ENCODE peak calls at places on chromosomes 16 and 17, in six cellular contexts. One of them, this sample, is unnamed.

GRCh38 chr17:21167303-21167702 is 40.5 kb downstream of the DHRS7B start:
- DNase-seq in activated CD8-positive, alpha-beta T cell treated with anti-CD3 and anti-CD28 coated beads for 36 hours: no peak
- DNase-seq in body of pancreas: no peak
- DNase-seq in lower leg skin: no peak
- DNase-seq in ascending aorta: peak
- DNase-seq in left ventricle myocardium inferior: no peak
- DNase-seq in this sample: no peak

GRCh38 chr16:82432261-82432660 is 194.5 kb upstream of the CDH13 start:
- DNase-seq in body of pancreas: no peak
- DNase-seq in left ventricle myocardium inferior: no peak
- DNase-seq in ascending aorta: no peak
- DNase-seq in lower leg skin: no peak
- DNase-seq in activated CD8-positive, alpha-beta T cell treated with anti-CD3 and anti-CD28 coated beads for 36 hours: peak
- DNase-seq in this sample: no peak

GRCh38 chr17:17028059-17028877 is 14.0 kb upstream of the MPRIP start:
- DNase-seq in body of pancreas: peak
- DNase-seq in lower leg skin: peak
- DNase-seq in activated CD8-positive, alpha-beta T cell treated with anti-CD3 and anti-CD28 coated beads for 36 hours: no peak
- DNase-seq in ascending aorta: peak
- DNase-seq in left ventricle myocardium inferior: peak
- DNase-seq in this sample: no peak

GRCh38 chr17:43401293-43401692 is 2.5 kb downstream of the ARL4D start:
- DNase-seq in activated CD8-positive, alpha-beta T cell treated with anti-CD3 and anti-CD28 coated beads for 36 hours: no peak
- DNase-seq in left ventricle myocardium inferior: no peak
- DNase-seq in ascending aorta: peak
- DNase-seq in lower leg skin: no peak
- DNase-seq in body of pancreas: no peak
- DNase-seq in this sample: no peak

GRCh38 chr17:76912585-76912984 is 44.4 kb downstream of the MGAT5B start:
- DNase-seq in left ventricle myocardium inferior: no peak
- DNase-seq in body of pancreas: no peak
- DNase-seq in lower leg skin: no peak
- DNase-seq in ascending aorta: no peak
- DNase-seq in activated CD8-positive, alpha-beta T cell treated with anti-CD3 and anti-CD28 coated beads for 36 hours: no peak
- DNase-seq in this sample: no peak

GRCh38 chr17:33291248-33292183 is 1.6 kb downstream of the ASIC2 start:
- DNase-seq in body of pancreas: no peak
- DNase-seq in ascending aorta: no peak
- DNase-seq in activated CD8-positive, alpha-beta T cell treated with anti-CD3 and anti-CD28 coated beads for 36 hours: no peak
- DNase-seq in left ventricle myocardium inferior: no peak
- DNase-seq in lower leg skin: peak
- DNase-seq in this sample: peak

GRCh38 chr17:57084361-57084801 is 665 bp upstream of the AKAP1 start:
- DNase-seq in ascending aorta: no peak
- DNase-seq in left ventricle myocardium inferior: no peak
- DNase-seq in lower leg skin: no peak
- DNase-seq in activated CD8-positive, alpha-beta T cell treated with anti-CD3 and anti-CD28 coated beads for 36 hours: no peak
- DNase-seq in body of pancreas: no peak
- DNase-seq in this sample: no peak

GRCh38 chr16:12543700-12544476 is 259.8 kb downstream of the CPPED1 start:
- DNase-seq in lower leg skin: no peak
- DNase-seq in left ventricle myocardium inferior: no peak
- DNase-seq in body of pancreas: no peak
- DNase-seq in activated CD8-positive, alpha-beta T cell treated with anti-CD3 and anti-CD28 coated beads for 36 hours: no peak
- DNase-seq in ascending aorta: no peak
- DNase-seq in this sample: peak

GRCh38 chr16:85396879-85397871 is 215.9 kb upstream of the GSE1 start:
- DNase-seq in body of pancreas: peak
- DNase-seq in activated CD8-positive, alpha-beta T cell treated with anti-CD3 and anti-CD28 coated beads for 36 hours: peak
- DNase-seq in left ventricle myocardium inferior: peak
- DNase-seq in ascending aorta: peak
- DNase-seq in lower leg skin: peak
- DNase-seq in this sample: peak

GRCh38 chr16:86777098-86777946 is 199.0 kb downstream of the FOXL1 start:
- DNase-seq in activated CD8-positive, alpha-beta T cell treated with anti-CD3 and anti-CD28 coated beads for 36 hours: no peak
- DNase-seq in ascending aorta: no peak
- DNase-seq in lower leg skin: peak
- DNase-seq in left ventricle myocardium inferior: no peak
- DNase-seq in body of pancreas: no peak
- DNase-seq in this sample: no peak

GRCh38 chr17:64632606-64633005 is 29.5 kb downstream of the SMURF2 start:
- DNase-seq in ascending aorta: no peak
- DNase-seq in activated CD8-positive, alpha-beta T cell treated with anti-CD3 and anti-CD28 coated beads for 36 hours: no peak
- DNase-seq in lower leg skin: no peak
- DNase-seq in left ventricle myocardium inferior: no peak
- DNase-seq in body of pancreas: no peak
- DNase-seq in this sample: no peak
- TF ChIP-seq CTCF in ascending aorta: no peak
- TF ChIP-seq CTCF in activated CD8-positive, alpha-beta T cell treated with anti-CD3 and anti-CD28 coated beads for 36 hours: no peak
- TF ChIP-seq CTCF in lower leg skin: no peak
- TF ChIP-seq CTCF in left ventricle myocardium inferior: no peak
- TF ChIP-seq CTCF in body of pancreas: no peak
- TF ChIP-seq CTCF in this sample: no peak

GRCh38 chr17:10083864-10084263 is 114.5 kb downstream of the GAS7 start:
- DNase-seq in lower leg skin: peak
- DNase-seq in ascending aorta: no peak
- DNase-seq in activated CD8-positive, alpha-beta T cell treated with anti-CD3 and anti-CD28 coated beads for 36 hours: no peak
- DNase-seq in body of pancreas: no peak
- DNase-seq in left ventricle myocardium inferior: no peak
- DNase-seq in this sample: no peak
- TF ChIP-seq CTCF in lower leg skin: no peak
- TF ChIP-seq CTCF in ascending aorta: no peak
- TF ChIP-seq CTCF in activated CD8-positive, alpha-beta T cell treated with anti-CD3 and anti-CD28 coated beads for 36 hours: no peak
- TF ChIP-seq CTCF in body of pancreas: no peak
- TF ChIP-seq CTCF in left ventricle myocardium inferior: no peak
- TF ChIP-seq CTCF in this sample: no peak

DNA sequence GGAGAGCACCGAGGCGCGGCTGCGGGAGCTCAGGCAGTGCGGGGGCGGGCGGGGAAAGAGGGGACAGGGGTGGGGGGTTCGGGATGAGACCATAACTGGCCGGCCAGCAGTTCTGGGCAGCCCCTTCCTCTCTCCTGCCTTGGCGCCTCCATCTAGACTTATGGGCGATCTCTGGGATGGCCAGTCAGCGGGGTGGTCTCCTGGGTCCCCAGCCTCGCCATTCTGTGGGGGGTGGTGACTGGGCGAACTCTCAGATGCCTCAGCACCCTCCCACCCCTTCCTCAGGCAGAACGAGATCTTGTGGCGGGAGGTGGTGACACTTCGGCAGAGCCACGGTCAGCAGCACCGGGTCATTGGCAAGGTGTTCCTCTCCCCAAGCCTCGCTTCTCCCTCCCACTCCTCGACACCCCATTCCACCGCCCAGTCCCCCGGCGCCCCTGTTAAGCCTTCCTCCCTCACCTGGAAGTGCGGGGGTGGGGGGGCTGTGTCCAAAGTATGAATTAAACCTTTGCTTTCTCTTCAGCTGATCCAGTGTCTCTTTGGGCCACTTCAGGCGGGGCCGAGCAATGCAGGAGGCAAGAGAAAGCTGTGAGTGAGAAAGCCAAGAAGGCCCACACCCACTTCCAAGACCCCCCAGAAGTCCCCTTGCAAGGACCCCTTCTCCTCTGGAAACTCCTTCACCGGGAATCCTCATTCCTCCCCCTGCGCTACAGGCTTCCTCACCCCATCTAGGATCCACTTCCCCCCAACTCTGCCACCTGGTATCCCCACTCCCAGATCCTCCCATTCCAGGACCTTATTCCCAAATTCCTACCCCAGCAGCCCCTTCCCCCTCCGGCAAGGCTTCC is 1.7 kb downstream of the HSF4 start:
- DNase-seq in lower leg skin: peak
- DNase-seq in activated CD8-positive, alpha-beta T cell treated with anti-CD3 and anti-CD28 coated beads for 36 hours: peak
- DNase-seq in body of pancreas: no peak
- DNase-seq in left ventricle myocardium inferior: no peak
- DNase-seq in ascending aorta: no peak
- DNase-seq in this sample: no peak
- TF ChIP-seq CTCF in lower leg skin: no peak
- TF ChIP-seq CTCF in activated CD8-positive, alpha-beta T cell treated with anti-CD3 and anti-CD28 coated beads for 36 hours: no peak
- TF ChIP-seq CTCF in body of pancreas: no peak
- TF ChIP-seq CTCF in left ventricle myocardium inferior: no peak
- TF ChIP-seq CTCF in ascending aorta: no peak
- TF ChIP-seq CTCF in this sample: no peak

GRCh38 chr16:22665803-22666202 is 148.2 kb upstream of the HS3ST2 start:
- DNase-seq in body of pancreas: no peak
- DNase-seq in activated CD8-positive, alpha-beta T cell treated with anti-CD3 and anti-CD28 coated beads for 36 hours: no peak
- DNase-seq in lower leg skin: no peak
- DNase-seq in ascending aorta: peak
- DNase-seq in left ventricle myocardium inferior: no peak
- DNase-seq in this sample: no peak

GRCh38 chr16:22664132-22664531 is 149.8 kb upstream of the HS3ST2 start:
- DNase-seq in lower leg skin: peak
- DNase-seq in ascending aorta: peak
- DNase-seq in activated CD8-positive, alpha-beta T cell treated with anti-CD3 and anti-CD28 coated beads for 36 hours: no peak
- DNase-seq in left ventricle myocardium inferior: no peak
- DNase-seq in body of pancreas: no peak
- DNase-seq in this sample: no peak

GRCh38 chr16:22664561-22664997 is 149.4 kb upstream of the HS3ST2 start:
- DNase-seq in body of pancreas: no peak
- DNase-seq in ascending aorta: peak
- DNase-seq in activated CD8-positive, alpha-beta T cell treated with anti-CD3 and anti-CD28 coated beads for 36 hours: no peak
- DNase-seq in lower leg skin: peak
- DNase-seq in left ventricle myocardium inferior: no peak
- DNase-seq in this sample: no peak

GRCh38 chr16:22665048-22665797 is 148.7 kb upstream of the HS3ST2 start:
- DNase-seq in left ventricle myocardium inferior: no peak
- DNase-seq in lower leg skin: no peak
- DNase-seq in ascending aorta: peak
- DNase-seq in activated CD8-positive, alpha-beta T cell treated with anti-CD3 and anti-CD28 coated beads for 36 hours: no peak
- DNase-seq in body of pancreas: no peak
- DNase-seq in this sample: no peak

GRCh38 chr16:22663389-22664064 is 150.4 kb upstream of the HS3ST2 start:
- DNase-seq in lower leg skin: peak
- DNase-seq in ascending aorta: peak
- DNase-seq in body of pancreas: no peak
- DNase-seq in activated CD8-positive, alpha-beta T cell treated with anti-CD3 and anti-CD28 coated beads for 36 hours: no peak
- DNase-seq in left ventricle myocardium inferior: no peak
- DNase-seq in this sample: no peak
- TF ChIP-seq CTCF in lower leg skin: no peak
- TF ChIP-seq CTCF in ascending aorta: no peak
- TF ChIP-seq CTCF in body of pancreas: no peak
- TF ChIP-seq CTCF in activated CD8-positive, alpha-beta T cell treated with anti-CD3 and anti-CD28 coated beads for 36 hours: no peak
- TF ChIP-seq CTCF in left ventricle myocardium inferior: no peak
- TF ChIP-seq CTCF in this sample: no peak

DNA sequence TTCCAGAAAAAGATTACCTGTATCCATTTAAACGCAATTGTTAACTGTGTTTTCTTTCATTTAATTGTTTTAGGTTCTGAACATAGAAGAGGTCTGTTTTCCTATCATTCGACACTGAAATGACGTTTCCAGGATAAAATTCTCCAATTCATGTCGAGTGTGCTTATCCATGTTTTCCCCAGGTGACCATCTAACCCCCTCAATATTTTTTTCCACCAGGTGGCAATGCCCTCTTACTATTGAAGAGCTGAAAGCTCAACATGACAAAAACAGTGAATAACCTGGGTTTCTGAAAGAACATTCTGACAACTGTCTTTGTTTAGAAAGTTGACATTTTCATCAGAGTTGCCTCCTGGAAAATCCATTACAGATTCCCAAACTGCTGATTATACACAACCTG is 948.7 kb downstream of the KCNJ2 start:
- DNase-seq in lower leg skin: no peak
- DNase-seq in left ventricle myocardium inferior: no peak
- DNase-seq in body of pancreas: peak
- DNase-seq in ascending aorta: no peak
- DNase-seq in activated CD8-positive, alpha-beta T cell treated with anti-CD3 and anti-CD28 coated beads for 36 hours: no peak
- DNase-seq in this sample: no peak
- TF ChIP-seq CTCF in lower leg skin: no peak
- TF ChIP-seq CTCF in left ventricle myocardium inferior: peak
- TF ChIP-seq CTCF in body of pancreas: peak
- TF ChIP-seq CTCF in ascending aorta: no peak
- TF ChIP-seq CTCF in activated CD8-positive, alpha-beta T cell treated with anti-CD3 and anti-CD28 coated beads for 36 hours: no peak
- TF ChIP-seq CTCF in this sample: no peak

GRCh38 chr17:3729881-3730280 is 6.2 kb downstream of the HASPIN start:
- DNase-seq in lower leg skin: no peak
- DNase-seq in left ventricle myocardium inferior: no peak
- DNase-seq in body of pancreas: no peak
- DNase-seq in activated CD8-positive, alpha-beta T cell treated with anti-CD3 and anti-CD28 coated beads for 36 hours: no peak
- DNase-seq in ascending aorta: no peak
- DNase-seq in this sample: no peak
- TF ChIP-seq CTCF in lower leg skin: no peak
- TF ChIP-seq CTCF in left ventricle myocardium inferior: no peak
- TF ChIP-seq CTCF in body of pancreas: no peak
- TF ChIP-seq CTCF in activated CD8-positive, alpha-beta T cell treated with anti-CD3 and anti-CD28 coated beads for 36 hours: no peak
- TF ChIP-seq CTCF in ascending aorta: no peak
- TF ChIP-seq CTCF in this sample: no peak

GRCh38 chr17:54544239-54544638 is 356.4 kb upstream of the TOM1L1 start:
- DNase-seq in ascending aorta: no peak
- DNase-seq in body of pancreas: no peak
- DNase-seq in activated CD8-positive, alpha-beta T cell treated with anti-CD3 and anti-CD28 coated beads for 36 hours: no peak
- DNase-seq in lower leg skin: no peak
- DNase-seq in left ventricle myocardium inferior: no peak
- DNase-seq in this sample: no peak
- TF ChIP-seq CTCF in ascending aorta: no peak
- TF ChIP-seq CTCF in body of pancreas: no peak
- TF ChIP-seq CTCF in activated CD8-positive, alpha-beta T cell treated with anti-CD3 and anti-CD28 coated beads for 36 hours: no peak
- TF ChIP-seq CTCF in lower leg skin: no peak
- TF ChIP-seq CTCF in left ventricle myocardium inferior: no peak
- TF ChIP-seq CTCF in this sample: no peak

DNA sequence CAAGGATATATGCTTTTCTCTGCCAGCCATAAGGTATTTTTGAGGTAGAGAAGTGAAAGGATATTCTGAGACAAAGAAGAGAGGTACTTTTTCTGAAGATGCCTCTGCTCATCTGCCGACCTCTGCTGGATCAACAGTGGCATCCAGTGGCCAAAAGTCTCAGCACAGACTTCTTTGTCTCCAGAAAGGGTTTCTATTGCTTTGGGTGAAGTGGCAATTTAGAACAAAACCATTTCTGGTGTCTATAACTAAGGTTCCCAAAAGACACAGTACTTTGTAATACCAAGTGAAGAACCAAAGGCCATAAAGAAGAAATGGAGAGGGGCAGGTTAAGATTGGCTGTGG is 155.2 kb upstream of the C17orf78 start:
- DNase-seq in body of pancreas: no peak
- DNase-seq in left ventricle myocardium inferior: no peak
- DNase-seq in activated CD8-positive, alpha-beta T cell treated with anti-CD3 and anti-CD28 coated beads for 36 hours: peak
- DNase-seq in lower leg skin: no peak
- DNase-seq in ascending aorta: no peak
- DNase-seq in this sample: peak
- TF ChIP-seq CTCF in body of pancreas: no peak
- TF ChIP-seq CTCF in left ventricle myocardium inferior: peak
- TF ChIP-seq CTCF in activated CD8-positive, alpha-beta T cell treated with anti-CD3 and anti-CD28 coated beads for 36 hours: no peak
- TF ChIP-seq CTCF in lower leg skin: no peak
- TF ChIP-seq CTCF in ascending aorta: no peak
- TF ChIP-seq CTCF in this sample: peak

GRCh38 chr16:8887438-8887765 is 5.3 kb downstream of the LITAFD start:
- DNase-seq in left ventricle myocardium inferior: no peak
- DNase-seq in ascending aorta: no peak
- DNase-seq in activated CD8-positive, alpha-beta T cell treated with anti-CD3 and anti-CD28 coated beads for 36 hours: no peak
- DNase-seq in lower leg skin: no peak
- DNase-seq in body of pancreas: no peak
- DNase-seq in this sample: no peak

GRCh38 chr16:8889893-8890548 is 7.9 kb downstream of the LITAFD start:
- DNase-seq in left ventricle myocardium inferior: no peak
- DNase-seq in lower leg skin: no peak
- DNase-seq in activated CD8-positive, alpha-beta T cell treated with anti-CD3 and anti-CD28 coated beads for 36 hours: no peak
- DNase-seq in ascending aorta: no peak
- DNase-seq in body of pancreas: no peak
- DNase-seq in this sample: no peak

GRCh38 chr16:8886593-8887437 is 4.7 kb downstream of the LITAFD start:
- DNase-seq in activated CD8-positive, alpha-beta T cell treated with anti-CD3 and anti-CD28 coated beads for 36 hours: no peak
- DNase-seq in lower leg skin: no peak
- DNase-seq in body of pancreas: no peak
- DNase-seq in ascending aorta: no peak
- DNase-seq in left ventricle myocardium inferior: no peak
- DNase-seq in this sample: no peak

GRCh38 chr16:8888951-8889892 is 7.1 kb downstream of the LITAFD start:
- DNase-seq in ascending aorta: no peak
- DNase-seq in lower leg skin: no peak
- DNase-seq in left ventricle myocardium inferior: no peak
- DNase-seq in body of pancreas: no peak
- DNase-seq in activated CD8-positive, alpha-beta T cell treated with anti-CD3 and anti-CD28 coated beads for 36 hours: no peak
- DNase-seq in this sample: no peak

GRCh38 chr16:8887952-8888560 is 5.9 kb downstream of the LITAFD start:
- DNase-seq in lower leg skin: no peak
- DNase-seq in left ventricle myocardium inferior: peak
- DNase-seq in ascending aorta: no peak
- DNase-seq in activated CD8-positive, alpha-beta T cell treated with anti-CD3 and anti-CD28 coated beads for 36 hours: no peak
- DNase-seq in body of pancreas: peak
- DNase-seq in this sample: no peak
- TF ChIP-seq CTCF in lower leg skin: no peak
- TF ChIP-seq CTCF in left ventricle myocardium inferior: no peak
- TF ChIP-seq CTCF in ascending aorta: no peak
- TF ChIP-seq CTCF in activated CD8-positive, alpha-beta T cell treated with anti-CD3 and anti-CD28 coated beads for 36 hours: no peak
- TF ChIP-seq CTCF in body of pancreas: no peak
- TF ChIP-seq CTCF in this sample: no peak

This sample was measured in GM13976.